ENCODE peak calls at places on chromosomes 7 and 10, in ten cellular contexts. X is activated CD4-positive, CD25-positive, alpha-beta regulatory T cell; H is fibroblast of pulmonary artery; O is hippocampal formation; P is bronchial epithelial cell; Y is AG08396; W is PC-3; E is AML-193; U is mesenteric fat pad; B is GM12892. A is an unnamed sample.

GRCh38 chr7:150901160-150902035 is 49.1 kb downstream of the AOC1 start:
- DNase-seq in X (no peak), H (no peak), O (no peak), P (no peak), Y (no peak), W (peak), E (no peak), U (no peak), B (no peak), A (peak)

GRCh38 chr7:88888684-88889083 is 93.1 kb upstream of the TEX47 start:
- DNase-seq in X (no peak), H (no peak), O (no peak), P (peak), Y (no peak), W (no peak), E (peak), U (no peak), B (no peak), A (peak)

GRCh38 chr10:69179089-69179742 is 818 bp upstream of the SUPV3L1 start:
- DNase-seq in X (no peak), H (no peak), O (no peak), P (no peak), Y (peak), W (no peak), E (peak), U (no peak), B (no peak), A (no peak)

GRCh38 chr7:33243319-33243881 is 114.0 kb downstream of the BBS9 start:
- DNase-seq in X (no peak), H (peak), O (peak), P (peak), Y (peak), W (peak), E (peak), U (no peak), B (no peak), A (peak)

GRCh38 chr7:30459591-30460245 is 18.9 kb downstream of the NOD1 start:
- DNase-seq in X (no peak), H (peak), O (no peak), P (no peak), Y (peak), W (peak), E (no peak), U (no peak), B (no peak), A (peak)

GRCh38 chr7:114830952-114831351 is 90.9 kb upstream of the MDFIC start:
- DNase-seq in X (no peak), H (no peak), O (no peak), P (no peak), Y (no peak), W (no peak), E (no peak), U (no peak), B (no peak), A (no peak)

GRCh38 chr10:93541402-93542357 is 24.8 kb upstream of the FFAR4 start:
- DNase-seq in X (no peak), H (peak), O (no peak), P (peak), Y (peak), W (peak), E (no peak), U (no peak), B (no peak), A (peak)

GRCh38 chr7:40263752-40264390 is 129.1 kb downstream of the SUGCT start:
- DNase-seq in X (no peak), H (no peak), O (no peak), P (no peak), Y (no peak), W (no peak), E (no peak), U (no peak), B (no peak), A (no peak)

GRCh38 chr10:70722820-70723424 is 50.6 kb downstream of the ADAMTS14 start:
- DNase-seq in X (no peak), H (peak), O (no peak), P (peak), Y (peak), W (peak), E (no peak), U (no peak), B (no peak), A (peak)

GRCh38 chr10:101464518-101465085 is 110.6 kb downstream of the BTRC start:
- DNase-seq in X (no peak), H (no peak), O (no peak), P (no peak), Y (no peak), W (no peak), E (no peak), U (no peak), B (no peak), A (no peak)

GRCh38 chr10:21406595-21407218 is 118.8 kb downstream of the SKIDA1 start:
- DNase-seq in X (no peak), H (peak), O (no peak), P (peak), Y (peak), W (no peak), E (no peak), U (no peak), B (no peak), A (peak)

GRCh38 chr7:64557601-64558322 is 5.1 kb downstream of the ZNF680 start:
- DNase-seq in X (no peak), H (no peak), O (no peak), P (no peak), Y (no peak), W (no peak), E (no peak), U (no peak), B (no peak), A (no peak)

GRCh38 chr7:49127359-49127848 is 203.1 kb downstream of the CDC14C start:
- DNase-seq in X (no peak), H (no peak), O (no peak), P (no peak), Y (no peak), W (peak), E (no peak), U (no peak), B (no peak), A (no peak)

GRCh38 chr7:154770962-154771361 is 232.0 kb downstream of the PAXIP1 start:
- DNase-seq in X (no peak), H (no peak), O (no peak), P (no peak), Y (no peak), W (no peak), E (no peak), U (no peak), B (no peak), A (no peak)

GRCh38 chr10:16562891-16563290 is 41.2 kb upstream of the C1QL3 start:
- DNase-seq in X (no peak), H (no peak), O (no peak), P (no peak), Y (no peak), W (no peak), E (no peak), U (no peak), B (no peak), A (peak)

GRCh38 chr10:86362566-86363183 is 3.9 kb downstream of the GRID1 start:
- DNase-seq in X (no peak), H (no peak), O (no peak), P (no peak), Y (no peak), W (no peak), E (no peak), U (peak), B (no peak), A (no peak)

GRCh38 chr10:124157286-124157685 is 63.9 kb upstream of the CHST15 start:
- DNase-seq in X (no peak), H (no peak), O (no peak), P (no peak), Y (peak), W (no peak), E (no peak), U (peak), B (no peak), A (peak)

GRCh38 chr10:3636356-3637181 is 148.4 kb downstream of the KLF6 start:
- DNase-seq in X (no peak), H (no peak), O (no peak), P (no peak), Y (no peak), W (peak), E (no peak), U (no peak), B (no peak), A (no peak)

GRCh38 chr10:88379575-88379974 is 203.5 kb downstream of the RNLS start:
- DNase-seq in X (no peak), H (peak), O (no peak), P (peak), Y (peak), W (no peak), E (no peak), U (no peak), B (no peak), A (peak)

GRCh38 chr10:43160067-43160918 is 22.0 kb downstream of the CSGALNACT2 start:
- DNase-seq in X (peak), H (peak), O (no peak), P (peak), Y (peak), W (peak), E (peak), U (no peak), B (no peak), A (peak)